ENCODE peak calls at places on chromosomes 1 and 21, in ten cellular contexts. C, T, G, A, W, V, L, N, B and E are unnamed samples.

GRCh38 chr1:202107801-202108731 is 14.7 kb upstream of the GPR37L1 start:
- DNase-seq in L (no peak), C (no peak), V (no peak), W (no peak), A (peak), B (peak), T (no peak), G (no peak), N (no peak), E (no peak)

GRCh38 chr1:179925906-179926305 is 28.7 kb upstream of the CEP350 start:
- DNase-seq in T (no peak), C (no peak), V (no peak), L (no peak), B (no peak), G (no peak), W (no peak), A (peak), N (no peak), E (no peak)

GRCh38 chr1:231799363-231799986 is 172.9 kb downstream of the DISC1 start:
- DNase-seq in V (no peak), A (no peak), G (no peak), W (no peak), N (no peak), C (peak), T (no peak), L (no peak), B (no peak), E (no peak)

GRCh38 chr1:15799928-15800835 is 7.3 kb downstream of the UQCRHL start:
- DNase-seq in V (peak), T (peak), L (peak), A (peak), W (no peak), B (no peak), N (no peak), G (peak), C (peak), E (peak)

GRCh38 chr1:248393050-248393449 is 9.8 kb upstream of the OR2T1 start:
- DNase-seq in L (no peak), T (no peak), V (no peak), G (no peak), A (no peak), C (no peak), W (no peak), N (no peak), B (no peak), E (no peak)

GRCh38 chr1:110003747-110004428 is 19.3 kb downstream of the AHCYL1 start:
- DNase-seq in C (peak), A (peak), T (peak), W (peak), G (peak), V (peak), L (peak), B (peak), N (peak), E (peak)

GRCh38 chr21:35120631-35121180 is 71.6 kb upstream of the RUNX1 start:
- DNase-seq in A (no peak), N (no peak), G (no peak), V (no peak), T (no peak), B (no peak), W (no peak), L (no peak), C (no peak), E (no peak)

GRCh38 chr1:10341062-10341600 is 57.7 kb upstream of the PGD start:
- DNase-seq in C (no peak), V (no peak), G (no peak), A (peak), L (no peak), N (no peak), T (no peak), B (no peak), W (no peak), E (no peak)

GRCh38 chr1:6554907-6555778 is at the start of gene TAS1R1:
- DNase-seq in G (no peak), C (no peak), B (no peak), W (no peak), T (peak), N (no peak), V (peak), L (no peak), A (no peak), E (no peak)

GRCh38 chr1:16138772-16139221 is 17.1 kb downstream of the EPHA2 start:
- DNase-seq in A (peak), B (no peak), G (no peak), W (peak), T (no peak), N (no peak), V (no peak), C (no peak), L (no peak), E (no peak)

GRCh38 chr1:197195100-197195499 is 48.6 kb upstream of the ASPM start:
- DNase-seq in C (no peak), G (no peak), W (no peak), N (no peak), T (no peak), A (no peak), V (no peak), L (no peak), B (no peak), E (no peak)

GRCh38 chr1:7117599-7118281 is 332.5 kb downstream of the CAMTA1 start:
- DNase-seq in L (peak), B (no peak), W (peak), A (peak), N (no peak), V (no peak), C (peak), G (peak), T (no peak), E (no peak)

GRCh38 chr1:151210830-151211229 is 12.5 kb downstream of the PIP5K1A start:
- DNase-seq in V (no peak), T (no peak), W (no peak), C (peak), G (no peak), B (no peak), L (no peak), N (no peak), A (no peak), E (no peak)

GRCh38 chr1:35675773-35676172 is 34.4 kb upstream of the PSMB2 start:
- DNase-seq in A (no peak), T (no peak), L (no peak), G (no peak), V (no peak), C (peak), W (no peak), N (no peak), B (no peak), E (no peak)

GRCh38 chr1:232974971-232975370 is 24.6 kb downstream of the NTPCR start:
- DNase-seq in G (no peak), W (no peak), B (no peak), L (no peak), C (peak), N (no peak), T (no peak), V (no peak), A (peak), E (no peak)

GRCh38 chr1:198880397-198880796 is 241.6 kb downstream of the PTPRC start:
- DNase-seq in T (no peak), A (peak), C (peak), G (no peak), B (no peak), W (no peak), V (no peak), N (no peak), L (no peak), E (no peak)

GRCh38 chr1:193234523-193234922 is 48.1 kb upstream of the B3GALT2 start:
- DNase-seq in T (no peak), V (no peak), W (no peak), B (no peak), A (no peak), L (no peak), C (no peak), G (no peak), N (no peak), E (no peak)

GRCh38 chr1:71307451-71307850 is 226.6 kb upstream of the ZRANB2 start:
- DNase-seq in B (no peak), N (peak), A (peak), C (peak), V (no peak), L (no peak), T (no peak), G (no peak), W (no peak), E (no peak)

GRCh38 chr1:70086897-70087296 is 118.5 kb downstream of the LRRC40 start:
- DNase-seq in V (no peak), A (no peak), T (no peak), C (no peak), W (no peak), G (no peak), N (no peak), L (no peak), B (no peak), E (no peak)

GRCh38 chr1:161117681-161118581 is at the start of the genes NIT1 and PFDN2:
- DNase-seq in G (peak), B (peak), T (peak), L (no peak), N (peak), C (peak), V (peak), W (peak), A (peak), E (peak)
- TF ChIP-seq CTCF in G (no peak), B (no peak), T (no peak), L (no peak), N (no peak), C (peak), V (no peak), W (no peak), A (no peak), E (no peak)

DNA sequence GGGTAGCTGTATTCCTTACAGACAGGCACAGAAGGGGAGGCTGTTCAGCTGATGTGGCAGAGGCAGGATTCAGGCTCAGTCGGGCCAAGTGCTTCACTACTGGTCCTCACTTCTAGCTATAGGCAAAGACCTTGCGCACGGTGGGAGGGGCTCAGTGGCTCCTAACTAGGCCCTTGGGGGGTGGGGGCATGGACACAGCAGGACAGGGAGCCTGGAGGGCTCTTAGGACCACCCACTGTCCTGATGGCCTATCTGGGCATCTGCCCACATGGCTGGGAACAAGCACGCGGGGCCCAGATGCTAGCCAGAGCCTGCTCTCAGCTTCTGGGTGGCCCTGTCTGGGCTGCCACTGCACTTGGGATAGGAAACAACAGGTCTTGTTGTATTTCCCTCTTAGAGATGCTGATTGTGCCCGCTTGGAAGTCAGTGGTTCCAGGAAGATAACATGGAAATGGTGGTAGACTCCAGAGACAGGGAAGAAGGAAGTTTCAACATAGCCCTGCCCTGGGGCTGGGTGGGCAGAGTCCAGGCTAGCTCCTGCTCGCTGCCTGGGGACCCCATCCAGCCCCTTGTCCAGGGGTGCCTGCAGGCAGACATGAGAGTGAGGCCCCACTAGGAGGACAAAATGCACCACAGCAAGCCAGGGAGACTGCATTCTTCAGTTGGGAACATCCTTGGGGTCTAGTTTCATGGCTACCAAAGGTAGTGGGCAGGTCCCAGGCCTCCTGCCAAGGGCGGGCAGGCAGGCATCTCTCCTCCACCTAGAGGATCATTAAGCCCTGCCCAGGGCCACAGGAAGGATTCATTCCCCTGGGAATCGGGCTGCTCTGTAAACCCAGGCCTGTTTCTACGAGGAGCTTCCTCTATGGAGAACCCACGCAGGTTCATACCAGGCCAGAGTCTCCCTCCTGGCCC is 102.5 kb downstream of the BCAR3 start:
- DNase-seq in G (no peak), B (peak), W (no peak), N (no peak), C (no peak), V (no peak), L (no peak), T (no peak), A (no peak), E (no peak)
- TF ChIP-seq CTCF in G (no peak), B (no peak), W (no peak), N (no peak), C (no peak), V (no peak), L (no peak), T (no peak), A (no peak), E (no peak)

GRCh38 chr21:16942703-16943102 is 570.1 kb upstream of the CXADR start:
- DNase-seq in A (peak), G (no peak), B (no peak), L (no peak), T (no peak), N (no peak), C (peak), V (no peak), W (peak), E (no peak)
- TF ChIP-seq CTCF in A (peak), G (peak), B (peak), L (peak), T (no peak), N (no peak), C (peak), V (no peak), W (no peak), E (no peak)

GRCh38 chr1:13469343-13469742 is 44.5 kb downstream of the LRRC38 start:
- DNase-seq in T (no peak), N (peak), L (no peak), V (no peak), C (peak), A (peak), G (no peak), W (peak), B (peak), E (no peak)
- TF ChIP-seq CTCF in T (no peak), N (peak), L (peak), V (no peak), C (no peak), A (peak), G (no peak), W (no peak), B (peak), E (no peak)

DNA sequence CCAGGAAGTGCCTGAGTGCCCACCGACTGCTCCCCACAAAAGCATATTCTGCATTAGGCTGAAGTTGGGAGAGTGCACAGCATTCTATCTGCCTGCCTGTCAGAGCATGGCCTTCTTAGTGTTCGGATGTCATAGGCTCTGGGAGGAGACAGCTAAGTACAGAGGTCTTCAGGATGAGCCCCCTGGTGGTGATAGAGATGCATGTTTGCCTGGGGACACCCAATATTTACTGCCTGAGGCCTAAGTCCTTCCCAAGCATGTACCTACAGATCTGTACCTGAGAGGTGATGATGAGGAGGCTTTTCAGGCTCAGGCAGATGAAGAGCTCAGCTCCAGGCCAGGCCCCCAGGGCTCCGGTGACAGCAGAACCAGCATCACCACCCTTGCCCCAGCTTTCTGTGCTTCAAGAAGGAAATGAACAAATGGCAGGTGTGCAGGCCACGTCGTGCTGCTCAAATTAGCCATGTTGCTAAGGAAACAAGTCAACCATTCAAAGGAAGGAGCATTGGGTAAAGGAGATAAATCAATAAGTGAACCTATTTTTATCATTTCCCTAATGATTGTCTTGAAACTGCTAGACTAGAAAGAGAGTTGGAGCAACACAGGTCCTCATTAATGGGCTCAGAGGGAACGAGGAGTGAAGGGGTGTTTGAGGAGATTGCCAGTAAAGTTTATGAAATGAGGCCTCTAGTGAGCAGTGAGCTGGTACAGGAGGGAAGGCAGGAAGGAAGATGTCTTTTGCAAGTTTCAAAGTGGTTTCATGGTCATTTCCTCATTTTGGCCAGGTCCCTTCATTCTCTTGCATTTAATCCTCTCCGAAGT is 21.2 kb downstream of the CACNA1E start:
- DNase-seq in V (no peak), G (peak), W (peak), N (peak), B (no peak), T (no peak), A (peak), L (no peak), C (peak), E (no peak)
- TF ChIP-seq CTCF in V (no peak), G (peak), W (peak), N (peak), B (peak), T (no peak), A (no peak), L (peak), C (peak), E (no peak)